ENCODE peak calls at places on chromosomes 2 and 18, in ten cellular contexts. One of them, this sample, is unnamed.

GRCh38 chr18:42513416-42513815 is 558.4 kb downstream of the PIK3C3 start:
- DNase-seq in SK-N-MC: no peak
- DNase-seq in GM12878: no peak
- DNase-seq in SK-N-SH: no peak
- DNase-seq in HCT116: no peak
- DNase-seq in prostate gland: no peak
- DNase-seq in K562: no peak
- DNase-seq in suprapubic skin: no peak
- DNase-seq in spleen: no peak
- DNase-seq in stomach: no peak
- DNase-seq in this sample: no peak

GRCh38 chr2:135151615-135152014 is 99.5 kb downstream of the RAB3GAP1 start:
- DNase-seq in SK-N-MC: no peak
- DNase-seq in GM12878: no peak
- DNase-seq in SK-N-SH: no peak
- DNase-seq in HCT116: no peak
- DNase-seq in prostate gland: no peak
- DNase-seq in K562: no peak
- DNase-seq in suprapubic skin: no peak
- DNase-seq in spleen: no peak
- DNase-seq in stomach: no peak
- DNase-seq in this sample: no peak

GRCh38 chr2:1405124-1405523 is 8.1 kb upstream of the TPO start:
- DNase-seq in SK-N-MC: no peak
- DNase-seq in GM12878: no peak
- DNase-seq in SK-N-SH: no peak
- DNase-seq in HCT116: no peak
- DNase-seq in prostate gland: no peak
- DNase-seq in K562: no peak
- DNase-seq in suprapubic skin: no peak
- DNase-seq in spleen: no peak
- DNase-seq in stomach: no peak
- DNase-seq in this sample: no peak

GRCh38 chr2:25314514-25315315 is 27.0 kb downstream of the DNMT3A start:
- DNase-seq in SK-N-MC: peak
- DNase-seq in GM12878: no peak
- DNase-seq in SK-N-SH: peak
- DNase-seq in HCT116: no peak
- DNase-seq in prostate gland: peak
- DNase-seq in K562: no peak
- DNase-seq in suprapubic skin: no peak
- DNase-seq in spleen: peak
- DNase-seq in stomach: peak
- DNase-seq in this sample: peak

GRCh38 chr2:241867776-241868420 is 1.6 kb upstream of the RTP5 start:
- DNase-seq in SK-N-MC: no peak
- DNase-seq in GM12878: no peak
- DNase-seq in SK-N-SH: peak
- DNase-seq in HCT116: no peak
- DNase-seq in prostate gland: no peak
- DNase-seq in K562: no peak
- DNase-seq in suprapubic skin: no peak
- DNase-seq in spleen: no peak
- DNase-seq in stomach: peak
- DNase-seq in this sample: no peak

GRCh38 chr2:196277002-196277401 is 105.6 kb upstream of the STK17B start:
- DNase-seq in SK-N-MC: no peak
- DNase-seq in GM12878: no peak
- DNase-seq in SK-N-SH: no peak
- DNase-seq in HCT116: no peak
- DNase-seq in prostate gland: no peak
- DNase-seq in K562: peak
- DNase-seq in suprapubic skin: no peak
- DNase-seq in spleen: no peak
- DNase-seq in stomach: no peak
- DNase-seq in this sample: no peak

GRCh38 chr2:57093020-57093419 is 909.2 kb downstream of the CCDC85A start:
- DNase-seq in SK-N-MC: no peak
- DNase-seq in GM12878: no peak
- DNase-seq in SK-N-SH: no peak
- DNase-seq in HCT116: no peak
- DNase-seq in prostate gland: no peak
- DNase-seq in K562: no peak
- DNase-seq in suprapubic skin: no peak
- DNase-seq in spleen: no peak
- DNase-seq in stomach: no peak
- DNase-seq in this sample: no peak

GRCh38 chr2:26605195-26605968 is 35.8 kb downstream of the CIB4 start:
- DNase-seq in SK-N-MC: peak
- DNase-seq in GM12878: peak
- DNase-seq in SK-N-SH: peak
- DNase-seq in HCT116: peak
- DNase-seq in prostate gland: peak
- DNase-seq in K562: peak
- DNase-seq in suprapubic skin: no peak
- DNase-seq in spleen: peak
- DNase-seq in stomach: no peak
- DNase-seq in this sample: peak

GRCh38 chr2:96594701-96595152 is 43.4 kb downstream of the KANSL3 start:
- DNase-seq in SK-N-MC: no peak
- DNase-seq in GM12878: no peak
- DNase-seq in SK-N-SH: no peak
- DNase-seq in HCT116: no peak
- DNase-seq in prostate gland: no peak
- DNase-seq in K562: no peak
- DNase-seq in suprapubic skin: no peak
- DNase-seq in spleen: no peak
- DNase-seq in stomach: no peak
- DNase-seq in this sample: no peak

GRCh38 chr2:127034056-127034455 is 72.9 kb downstream of the BIN1 start:
- DNase-seq in SK-N-MC: no peak
- DNase-seq in GM12878: no peak
- DNase-seq in SK-N-SH: no peak
- DNase-seq in HCT116: no peak
- DNase-seq in prostate gland: no peak
- DNase-seq in K562: no peak
- DNase-seq in suprapubic skin: no peak
- DNase-seq in spleen: no peak
- DNase-seq in stomach: no peak
- DNase-seq in this sample: no peak

GRCh38 chr2:130368786-130369185 is 12.9 kb downstream of the PTPN18 start:
- DNase-seq in SK-N-MC: no peak
- DNase-seq in GM12878: no peak
- DNase-seq in SK-N-SH: no peak
- DNase-seq in HCT116: no peak
- DNase-seq in prostate gland: no peak
- DNase-seq in K562: no peak
- DNase-seq in suprapubic skin: peak
- DNase-seq in spleen: no peak
- DNase-seq in stomach: no peak
- DNase-seq in this sample: no peak
- H3K27ac ChIP-seq in SK-N-MC: no peak
- H3K27ac ChIP-seq in GM12878: no peak
- H3K27ac ChIP-seq in SK-N-SH: no peak
- H3K27ac ChIP-seq in HCT116: no peak
- H3K27ac ChIP-seq in prostate gland: no peak
- H3K27ac ChIP-seq in K562: no peak
- H3K27ac ChIP-seq in suprapubic skin: no peak
- H3K27ac ChIP-seq in spleen: no peak
- H3K27ac ChIP-seq in stomach: no peak
- H3K27ac ChIP-seq in this sample: no peak

DNA sequence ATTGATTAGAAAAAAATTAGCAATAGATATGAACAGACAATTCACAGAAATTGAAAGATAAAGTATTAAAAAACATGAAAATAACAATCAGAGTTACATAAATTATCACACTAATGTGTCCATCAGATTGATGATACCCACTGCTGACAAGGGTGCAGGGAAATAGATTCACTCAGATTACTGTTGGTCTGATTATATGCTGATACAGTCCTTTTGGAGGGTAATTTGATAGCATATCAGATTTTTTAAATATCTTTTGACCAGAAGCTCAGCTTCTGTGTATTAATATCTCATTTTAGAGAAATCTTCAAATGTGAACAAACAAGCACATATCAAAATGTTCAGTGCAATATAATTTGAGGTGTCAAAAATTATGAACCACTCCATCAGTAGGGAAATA is 157.9 kb upstream of the EPC2 start:
- DNase-seq in SK-N-MC: no peak
- DNase-seq in GM12878: no peak
- DNase-seq in SK-N-SH: no peak
- DNase-seq in HCT116: no peak
- DNase-seq in prostate gland: no peak
- DNase-seq in K562: no peak
- DNase-seq in suprapubic skin: no peak
- DNase-seq in spleen: no peak
- DNase-seq in stomach: no peak
- DNase-seq in this sample: no peak
- H3K4me3 ChIP-seq in SK-N-MC: no peak
- H3K4me3 ChIP-seq in GM12878: no peak
- H3K4me3 ChIP-seq in SK-N-SH: no peak
- H3K4me3 ChIP-seq in HCT116: no peak
- H3K4me3 ChIP-seq in prostate gland: no peak
- H3K4me3 ChIP-seq in K562: no peak
- H3K4me3 ChIP-seq in suprapubic skin: no peak
- H3K4me3 ChIP-seq in spleen: no peak
- H3K4me3 ChIP-seq in stomach: no peak
- H3K4me3 ChIP-seq in this sample: no peak

GRCh38 chr2:104853926-104854506 is at the start of gene POU3F3:
- DNase-seq in SK-N-MC: peak
- DNase-seq in GM12878: no peak
- DNase-seq in SK-N-SH: peak
- DNase-seq in HCT116: no peak
- DNase-seq in prostate gland: no peak
- DNase-seq in K562: no peak
- DNase-seq in suprapubic skin: peak
- DNase-seq in spleen: no peak
- DNase-seq in stomach: no peak
- DNase-seq in this sample: peak

GRCh38 chr2:104853401-104853925 is 452 bp upstream of the POU3F3 start:
- DNase-seq in SK-N-MC: no peak
- DNase-seq in GM12878: no peak
- DNase-seq in SK-N-SH: peak
- DNase-seq in HCT116: no peak
- DNase-seq in prostate gland: no peak
- DNase-seq in K562: no peak
- DNase-seq in suprapubic skin: no peak
- DNase-seq in spleen: no peak
- DNase-seq in stomach: no peak
- DNase-seq in this sample: no peak

GRCh38 chr2:104855174-104856085 is 1.5 kb downstream of the POU3F3 start:
- DNase-seq in SK-N-MC: no peak
- DNase-seq in GM12878: no peak
- DNase-seq in SK-N-SH: peak
- DNase-seq in HCT116: no peak
- DNase-seq in prostate gland: no peak
- DNase-seq in K562: no peak
- DNase-seq in suprapubic skin: no peak
- DNase-seq in spleen: no peak
- DNase-seq in stomach: no peak
- DNase-seq in this sample: no peak

GRCh38 chr2:104856086-104856972 is 2.4 kb downstream of the POU3F3 start:
- DNase-seq in SK-N-MC: no peak
- DNase-seq in GM12878: no peak
- DNase-seq in SK-N-SH: peak
- DNase-seq in HCT116: no peak
- DNase-seq in prostate gland: no peak
- DNase-seq in K562: no peak
- DNase-seq in suprapubic skin: no peak
- DNase-seq in spleen: peak
- DNase-seq in stomach: no peak
- DNase-seq in this sample: peak

DNA sequence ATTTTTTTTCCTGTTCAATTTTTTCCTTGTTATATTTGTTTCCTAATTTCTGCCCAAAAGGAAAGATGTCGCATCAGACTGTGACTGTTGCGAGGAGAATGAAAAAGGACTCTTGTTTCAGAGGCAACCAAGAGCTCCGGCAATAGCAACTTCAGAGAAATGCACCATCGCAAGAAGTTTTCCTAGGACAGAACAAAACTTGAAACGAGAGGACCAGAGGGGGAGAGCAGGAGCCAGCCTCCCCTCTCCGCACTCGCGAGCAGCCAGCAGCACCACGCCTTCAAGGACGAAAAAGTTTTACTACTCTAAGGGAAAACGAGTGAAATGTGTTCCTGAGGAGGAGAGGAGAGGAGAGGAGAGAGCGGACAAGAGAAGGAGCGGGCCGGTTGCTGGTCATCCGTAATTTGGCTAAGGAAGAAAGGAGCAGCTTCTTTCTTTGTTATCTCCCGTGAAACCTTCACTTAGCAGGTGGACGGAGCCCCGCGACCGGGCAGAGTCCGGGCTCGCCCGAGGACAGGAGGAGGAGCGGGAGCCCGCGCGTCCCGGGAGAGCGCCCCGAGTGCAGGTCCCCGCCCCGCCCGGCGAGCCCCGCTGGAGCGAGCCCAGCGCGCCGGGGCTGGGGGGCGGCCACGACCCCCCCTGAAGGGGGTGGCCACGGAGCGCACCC is 725 bp downstream of the POU3F3 start:
- DNase-seq in SK-N-MC: no peak
- DNase-seq in GM12878: no peak
- DNase-seq in SK-N-SH: no peak
- DNase-seq in HCT116: no peak
- DNase-seq in prostate gland: no peak
- DNase-seq in K562: no peak
- DNase-seq in suprapubic skin: no peak
- DNase-seq in spleen: no peak
- DNase-seq in stomach: no peak
- DNase-seq in this sample: no peak
- TF ChIP-seq POLR2AphosphoS5 in SK-N-MC: no peak
- TF ChIP-seq POLR2AphosphoS5 in GM12878: no peak
- TF ChIP-seq POLR2AphosphoS5 in SK-N-SH: no peak
- TF ChIP-seq POLR2AphosphoS5 in HCT116: no peak
- TF ChIP-seq POLR2AphosphoS5 in prostate gland: no peak
- TF ChIP-seq POLR2AphosphoS5 in K562: no peak
- TF ChIP-seq POLR2AphosphoS5 in suprapubic skin: no peak
- TF ChIP-seq POLR2AphosphoS5 in spleen: no peak
- TF ChIP-seq POLR2AphosphoS5 in stomach: no peak
- TF ChIP-seq POLR2AphosphoS5 in this sample: no peak

GRCh38 chr2:176269319-176270099 is at the start of gene MTX2:
- DNase-seq in SK-N-MC: no peak
- DNase-seq in GM12878: peak
- DNase-seq in SK-N-SH: peak
- DNase-seq in HCT116: peak
- DNase-seq in prostate gland: peak
- DNase-seq in K562: peak
- DNase-seq in suprapubic skin: peak
- DNase-seq in spleen: peak
- DNase-seq in stomach: peak
- DNase-seq in this sample: peak

GRCh38 chr2:176268976-176269318 is 295 bp upstream of the MTX2 start:
- DNase-seq in SK-N-MC: no peak
- DNase-seq in GM12878: no peak
- DNase-seq in SK-N-SH: no peak
- DNase-seq in HCT116: no peak
- DNase-seq in prostate gland: no peak
- DNase-seq in K562: no peak
- DNase-seq in suprapubic skin: no peak
- DNase-seq in spleen: no peak
- DNase-seq in stomach: no peak
- DNase-seq in this sample: no peak

GRCh38 chr2:176272870-176273269 is 3.6 kb downstream of the MTX2 start:
- DNase-seq in SK-N-MC: no peak
- DNase-seq in GM12878: no peak
- DNase-seq in SK-N-SH: no peak
- DNase-seq in HCT116: no peak
- DNase-seq in prostate gland: no peak
- DNase-seq in K562: peak
- DNase-seq in suprapubic skin: no peak
- DNase-seq in spleen: no peak
- DNase-seq in stomach: no peak
- DNase-seq in this sample: no peak

GRCh38 chr2:176270100-176270750 is 983 bp downstream of the MTX2 start:
- DNase-seq in SK-N-MC: no peak
- DNase-seq in GM12878: no peak
- DNase-seq in SK-N-SH: no peak
- DNase-seq in HCT116: no peak
- DNase-seq in prostate gland: no peak
- DNase-seq in K562: no peak
- DNase-seq in suprapubic skin: no peak
- DNase-seq in spleen: no peak
- DNase-seq in stomach: no peak
- DNase-seq in this sample: no peak
- H3K27ac ChIP-seq in SK-N-MC: no peak
- H3K27ac ChIP-seq in GM12878: peak
- H3K27ac ChIP-seq in SK-N-SH: peak
- H3K27ac ChIP-seq in HCT116: peak
- H3K27ac ChIP-seq in prostate gland: no peak
- H3K27ac ChIP-seq in K562: peak
- H3K27ac ChIP-seq in suprapubic skin: no peak
- H3K27ac ChIP-seq in spleen: no peak
- H3K27ac ChIP-seq in stomach: no peak
- H3K27ac ChIP-seq in this sample: peak